ENCODE peak calls at places on chromosomes 12 and 14, in eight cellular contexts. Q is small intestine; E is kidney tubule cell; W is body of pancreas; K is B cell; N is thoracic aorta; R is activated CD4-positive, CD25-positive, alpha-beta regulatory T cell; V is HEK293T. B is an unnamed sample.

GRCh38 chr14:101181717-101182313 is 278.3 kb upstream of the RTL1 start:
- DNase-seq in V (no peak), R (no peak), E (no peak), W (no peak), N (no peak), Q (no peak), K (no peak), B (no peak)

GRCh38 chr14:73418227-73418626 is 40.1 kb downstream of the NUMB start:
- DNase-seq in K (no peak), W (no peak), E (no peak), V (no peak), Q (no peak), N (no peak), R (no peak), B (no peak)

GRCh38 chr12:20567413-20567812 is 127.7 kb upstream of the SLCO1C1 start:
- DNase-seq in W (no peak), Q (no peak), N (no peak), E (no peak), V (no peak), K (no peak), R (no peak), B (no peak)

GRCh38 chr12:34396861-34397590 is 374.7 kb downstream of the ALG10 start:
- DNase-seq in Q (no peak), K (no peak), E (no peak), N (no peak), W (peak; percentile 4), V (no peak), R (no peak), B (peak; percentile 4)

GRCh38 chr12:125187780-125188741 is 122.8 kb downstream of the AACS start:
- DNase-seq in K (no peak), V (no peak), N (no peak), Q (no peak), E (no peak), R (no peak), W (no peak), B (no peak)

GRCh38 chr14:32764131-32764530 is 174.5 kb upstream of the NPAS3 start:
- DNase-seq in Q (no peak), W (no peak), N (no peak), R (no peak), K (no peak), E (no peak), V (no peak), B (no peak)

GRCh38 chr12:95733156-95733825 is 57.3 kb downstream of the NTN4 start:
- DNase-seq in Q (no peak), K (no peak), R (no peak), N (no peak), V (peak; percentile 33), E (peak; percentile 13), W (no peak), B (no peak)

GRCh38 chr12:113119980-113120669 is 15.4 kb downstream of the RASAL1 start:
- DNase-seq in R (no peak), V (no peak), N (no peak), E (no peak), Q (no peak), W (no peak), K (no peak), B (no peak)

GRCh38 chr12:49126852-49127763 is 4.1 kb downstream of the TUBA1B start:
- DNase-seq in V (no peak), R (no peak), K (no peak), E (peak; percentile 21), N (no peak), Q (no peak), W (no peak), B (no peak)

GRCh38 chr12:56336361-56337167 is 2.1 kb upstream of the IL23A start:
- DNase-seq in E (no peak), W (no peak), V (no peak), K (no peak), R (no peak), N (no peak), Q (no peak), B (peak; percentile 54)

GRCh38 chr12:3552726-3553045 is 61.7 kb downstream of the PRMT8 start:
- DNase-seq in V (no peak), R (no peak), K (no peak), Q (no peak), E (no peak), N (no peak), W (no peak), B (no peak)

B was measured in GM13976.